ENCODE peak calls at places on chromosomes 1 and 21, in seven cellular contexts. R is heart right ventricle, Y is aorta, V is hepatocyte, Q is HCT116, X is H7, N is HFF-Myc. G is an unnamed sample.

GRCh38 chr21:25639922-25640670 is 1.0 kb downstream of the JAM2 start:
- DNase-seq in R (peak; percentile 34), Y (peak; percentile 50), V (peak; percentile 22), Q (no peak), X (peak; percentile 70), N (no peak), G (no peak)

GRCh38 chr1:116820362-116820761 is 66.1 kb downstream of the CD2 start:
- DNase-seq in R (peak; percentile 50), Y (no peak), V (no peak), Q (no peak), X (no peak), N (no peak), G (peak; percentile 98)

GRCh38 chr1:21931171-21932093 is 5.7 kb downstream of the HSPG2 start:
- DNase-seq in R (peak; percentile 71), Y (peak; percentile 90), V (peak; percentile 86), Q (peak; percentile 43), X (peak; percentile 52), N (no peak), G (peak; percentile 65)

GRCh38 chr1:152745289-152745704 is 12.5 kb upstream of the KPRP start:
- DNase-seq in R (no peak), Y (no peak), V (no peak), Q (peak; percentile 21), X (no peak), N (no peak), G (no peak)

GRCh38 chr1:152972196-152972886 is 1.9 kb downstream of the SPRR4 start:
- DNase-seq in R (no peak), Y (no peak), V (no peak), Q (no peak), X (no peak), N (no peak), G (no peak)

GRCh38 chr1:216815239-216815955 is 92.2 kb upstream of the ESRRG start:
- DNase-seq in R (peak; percentile 10), Y (no peak), V (peak; percentile 30), Q (no peak), X (no peak), N (peak; percentile 60), G (peak; percentile 69)

GRCh38 chr1:227417622-227418245 is 99.4 kb upstream of the CDC42BPA start:
- DNase-seq in R (no peak), Y (no peak), V (no peak), Q (no peak), X (no peak), N (no peak), G (no peak)

GRCh38 chr1:19087737-19088594 is 122.1 kb downstream of the UBR4 start:
- DNase-seq in R (no peak), Y (no peak), V (no peak), Q (no peak), X (no peak), N (no peak), G (no peak)

GRCh38 chr1:162081316-162081715 is 11.8 kb downstream of the NOS1AP start:
- DNase-seq in R (no peak), Y (peak; percentile 51), V (no peak), Q (peak; percentile 35), X (no peak), N (no peak), G (no peak)

GRCh38 chr1:33120436-33121231 is 39.7 kb downstream of the AZIN2 start:
- DNase-seq in R (no peak), Y (no peak), V (no peak), Q (no peak), X (no peak), N (no peak), G (no peak)

GRCh38 chr21:39687069-39687468 is 57.9 kb upstream of the IGSF5 start:
- DNase-seq in R (no peak), Y (no peak), V (no peak), Q (no peak), X (no peak), N (no peak), G (no peak)

DNA sequence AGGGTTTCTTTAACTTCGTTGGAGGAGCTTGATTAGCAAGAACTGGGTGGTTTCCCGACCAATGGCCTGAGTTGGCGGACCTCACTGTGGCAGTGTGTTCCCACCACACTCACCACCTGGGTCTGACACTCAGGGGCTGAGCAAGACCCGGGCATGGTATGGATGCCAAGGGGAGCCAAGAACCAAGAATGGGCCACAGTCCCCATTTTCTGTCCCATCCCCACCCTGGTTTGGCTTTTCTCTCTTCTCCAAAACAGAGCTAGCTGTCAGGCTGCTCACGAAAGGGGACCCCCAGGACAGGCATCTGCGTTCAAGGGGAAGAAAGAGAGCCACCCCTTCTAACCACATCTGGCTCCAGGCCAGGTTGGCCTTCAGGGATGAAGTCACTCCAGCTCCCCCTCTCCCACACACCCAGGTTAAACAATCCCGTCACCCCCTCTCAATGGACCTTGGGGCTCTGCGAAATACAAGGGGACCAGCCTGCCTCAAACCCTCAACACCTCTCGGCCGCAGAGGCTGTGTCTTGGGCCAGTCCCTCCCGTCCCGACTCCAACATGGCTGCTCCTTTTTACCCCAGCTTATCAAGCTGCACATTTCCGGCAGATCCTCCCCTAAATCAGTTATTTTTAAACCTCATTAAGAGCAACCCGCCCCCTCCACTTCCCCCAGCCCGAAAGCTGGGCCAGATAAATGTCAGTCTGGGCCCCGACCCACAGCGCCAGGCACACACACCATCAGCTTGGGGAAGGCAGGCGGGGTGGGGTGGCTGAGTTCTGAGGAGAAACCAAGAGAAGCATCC is 3.4 kb downstream of the TAGLN2 start:
- DNase-seq in R (peak; percentile 41), Y (no peak), V (no peak), Q (no peak), X (no peak), N (no peak), G (no peak)
- H3K4me3 ChIP-seq in R (peak overlapping the region; percentile 72), Y (no peak overlapping the region), V (no peak overlapping the region), Q (no peak overlapping the region), X (no peak overlapping the region), N (peak overlapping the region; percentile 81), G (peak overlapping the region; percentile 98)

GRCh38 chr1:109802136-109802900 is 38.6 kb upstream of the EPS8L3 start:
- DNase-seq in R (no peak), Y (no peak), V (no peak), Q (no peak), X (no peak), N (no peak), G (no peak)
- H3K4me3 ChIP-seq in R (no peak overlapping the region), Y (no peak overlapping the region), V (no peak overlapping the region), Q (no peak overlapping the region), X (no peak overlapping the region), N (no peak overlapping the region), G (no peak overlapping the region)

DNA sequence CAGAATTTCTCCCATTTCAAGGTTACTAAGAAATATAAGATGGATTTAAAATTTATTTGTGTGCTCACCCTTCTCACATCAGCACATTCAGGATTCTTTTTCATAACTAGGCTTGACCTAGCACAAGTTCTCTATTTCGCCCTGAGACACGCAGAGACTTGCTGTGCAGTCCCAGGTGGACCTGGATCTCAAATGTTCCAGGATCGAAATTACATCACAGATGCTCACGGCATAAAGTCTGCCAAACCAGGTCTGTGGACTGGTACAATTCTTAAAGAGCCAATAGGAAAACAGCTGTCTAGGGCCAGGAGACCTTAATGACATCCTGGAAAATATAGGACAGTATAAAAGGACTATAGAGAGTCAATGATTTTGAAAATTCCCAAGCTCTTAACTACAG is 2.2 kb downstream of the PGBD5 start:
- DNase-seq in R (no peak), Y (no peak), V (no peak), Q (no peak), X (no peak), N (no peak), G (no peak)
- H3K4me3 ChIP-seq in R (no peak overlapping the region), Y (no peak overlapping the region), V (no peak overlapping the region), Q (no peak overlapping the region), X (no peak overlapping the region), N (no peak overlapping the region), G (peak overlapping the region; percentile 51)

GRCh38 chr1:90317628-90318027 is 322.7 kb downstream of the ZNF326 start:
- DNase-seq in R (no peak), Y (no peak), V (no peak), Q (no peak), X (no peak), N (no peak), G (no peak)

GRCh38 chr1:90313756-90314155 is 318.8 kb downstream of the ZNF326 start:
- DNase-seq in R (no peak), Y (no peak), V (no peak), Q (no peak), X (no peak), N (no peak), G (no peak)

DNA sequence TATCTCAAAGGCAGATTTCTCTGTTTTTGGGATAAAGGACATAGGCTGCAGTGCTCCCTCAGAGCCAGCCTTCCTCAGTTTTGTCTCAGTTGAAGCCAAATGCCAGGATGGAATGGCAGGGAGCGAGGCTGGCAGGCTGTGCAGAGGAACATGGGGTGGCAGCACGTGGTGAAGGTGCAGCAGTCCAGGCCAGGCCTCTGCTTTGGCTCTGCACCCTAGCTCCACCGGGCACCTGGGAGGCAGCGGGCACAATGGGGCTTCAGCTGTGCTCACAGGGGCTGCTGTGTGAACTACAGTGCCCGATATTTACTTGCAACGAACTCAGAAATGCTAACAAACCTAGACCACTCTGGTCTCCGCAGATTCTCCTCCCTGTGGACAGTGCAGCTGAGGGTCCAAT is 319.6 kb downstream of the ZNF326 start:
- DNase-seq in R (no peak), Y (no peak), V (no peak), Q (no peak), X (no peak), N (no peak), G (no peak)
- H3K4me3 ChIP-seq in R (no peak overlapping the region), Y (no peak overlapping the region), V (no peak overlapping the region), Q (no peak overlapping the region), X (no peak overlapping the region), N (no peak overlapping the region), G (no peak overlapping the region)

GRCh38 chr1:85583355-85584263 is 3.0 kb downstream of the CCN1 start:
- DNase-seq in R (no peak), Y (no peak), V (no peak), Q (no peak), X (no peak), N (no peak), G (no peak)

GRCh38 chr1:85582687-85583354 is 2.3 kb downstream of the CCN1 start:
- DNase-seq in R (no peak), Y (no peak), V (no peak), Q (no peak), X (no peak), N (no peak), G (no peak)

GRCh38 chr1:85584923-85585322 is 4.4 kb downstream of the CCN1 start:
- DNase-seq in R (no peak), Y (no peak), V (no peak), Q (no peak), X (no peak), N (no peak), G (no peak)

GRCh38 chr1:85585845-85586244 is 5.3 kb downstream of the CCN1 start:
- DNase-seq in R (no peak), Y (no peak), V (no peak), Q (no peak), X (no peak), N (no peak), G (peak; percentile 69)

GRCh38 chr1:85584264-85584781 is 3.8 kb downstream of the CCN1 start:
- DNase-seq in R (no peak), Y (no peak), V (peak; percentile 58), Q (no peak), X (peak; percentile 57), N (no peak), G (peak; percentile 82)
- H3K4me3 ChIP-seq in R (peak overlapping the region; percentile 92), Y (peak overlapping the region; percentile 72), V (no peak overlapping the region), Q (no peak overlapping the region), X (no peak overlapping the region), N (peak overlapping the region; percentile 95), G (no peak overlapping the region)